ENCODE peak calls at places on chromosomes 2 and 18, in nine cellular contexts. Y is tibial nerve, B is ovary, C is HepG2, S is SK-N-SH, L is K562, Z is A549, R is transverse colon, N is stomach. T is an unnamed sample. For H3K4me1, the result is how much of the 10 kb centered on the place peaks cover.

GRCh38 chr18:31555971-31556747 is 35.5 kb upstream of the TTR start:
- DNase-seq in B (peak), L (peak), C (peak), Y (no peak), N (no peak), Z (peak), S (peak), R (peak), T (no peak)

GRCh38 chr2:120930861-120931260 is 195.2 kb downstream of the GLI2 start:
- DNase-seq in R (no peak), B (no peak), Z (no peak), N (no peak), S (no peak), C (no peak), Y (no peak), L (no peak), T (no peak)

GRCh38 chr18:30754846-30755245 is 287.7 kb downstream of the DSC3 start:
- DNase-seq in C (no peak), Y (no peak), N (no peak), S (no peak), L (no peak), Z (no peak), B (no peak), R (no peak), T (no peak)

GRCh38 chr2:69779258-69779989 is 37.5 kb downstream of the ANXA4 start:
- DNase-seq in B (no peak), Y (no peak), C (peak), R (peak), N (no peak), L (peak), S (no peak), Z (peak), T (no peak)

GRCh38 chr18:60893331-60894114 is 439.7 kb upstream of the CDH20 start:
- DNase-seq in C (no peak), B (no peak), L (no peak), R (no peak), Z (no peak), S (no peak), N (no peak), Y (no peak), T (no peak)

GRCh38 chr2:194060269-194060668 is 1596.8 kb upstream of the SLC39A10 start:
- DNase-seq in S (no peak), L (no peak), Z (no peak), C (no peak), B (no peak), Y (no peak), N (no peak), R (no peak), T (no peak)

GRCh38 chr2:153047220-153047619 is 328.8 kb downstream of the ARL6IP6 start:
- DNase-seq in R (no peak), N (no peak), B (no peak), Y (no peak), C (no peak), L (no peak), S (no peak), Z (no peak), T (no peak)

GRCh38 chr2:119517433-119517832 is 6.8 kb downstream of the SCTR start:
- DNase-seq in R (peak), Y (no peak), L (peak), C (peak), S (peak), Z (peak), N (peak), B (peak), T (no peak)

GRCh38 chr2:1995584-1995983 is 251.3 kb upstream of the PXDN start:
- DNase-seq in C (no peak), R (no peak), N (no peak), Z (no peak), L (no peak), B (no peak), S (no peak), Y (no peak), T (no peak)

GRCh38 chr2:101388232-101388631 is 929 bp upstream of the CREG2 start:
- DNase-seq in L (no peak), N (no peak), R (no peak), Y (no peak), Z (no peak), C (no peak), B (no peak), S (no peak), T (peak)

GRCh38 chr2:10467401-10467800 is 19.3 kb upstream of the ODC1 start:
- DNase-seq in R (no peak), B (no peak), Z (no peak), C (no peak), N (no peak), L (no peak), Y (no peak), S (peak), T (no peak)

GRCh38 chr2:221485500-221485870 is 86.6 kb downstream of the EPHA4 start:
- DNase-seq in C (no peak), Z (no peak), B (no peak), R (no peak), S (no peak), L (no peak), Y (no peak), N (no peak), T (no peak)

GRCh38 chr18:55859116-55859515 is 271.1 kb upstream of the TCF4 start:
- DNase-seq in Z (no peak), Y (no peak), R (no peak), L (no peak), B (no peak), C (no peak), N (no peak), S (no peak), T (no peak)

GRCh38 chr2:217795067-217795466 is 207.7 kb downstream of the TNS1 start:
- DNase-seq in L (no peak), R (no peak), S (no peak), B (no peak), Y (no peak), Z (no peak), N (no peak), C (no peak), T (no peak)

GRCh38 chr2:176104338-176105077 is 2.6 kb upstream of the HOXD11 start:
- DNase-seq in Z (peak), Y (no peak), R (no peak), L (peak), C (no peak), N (no peak), S (no peak), B (no peak), T (peak)

GRCh38 chr2:74429487-74430451 is 8.2 kb downstream of the WDR54 start:
- DNase-seq in C (peak), S (no peak), R (peak), B (no peak), L (no peak), Z (no peak), N (no peak), Y (no peak), T (no peak)
- H3K4me1 ChIP-seq in C (half or more), S (under half), R (under half), B (under half), L (under half), Z (under half), N (under half), Y (under half), T (under half)

GRCh38 chr18:64116806-64117205 is 32.1 kb downstream of the LINC00305 start:
- DNase-seq in B (no peak), Y (no peak), Z (no peak), N (no peak), C (no peak), S (no peak), R (no peak), L (no peak), T (no peak)

GRCh38 chr18:64115906-64116305 is 33.0 kb downstream of the LINC00305 start:
- DNase-seq in L (no peak), S (no peak), Z (no peak), B (no peak), C (no peak), R (no peak), Y (no peak), N (no peak), T (no peak)

DNA sequence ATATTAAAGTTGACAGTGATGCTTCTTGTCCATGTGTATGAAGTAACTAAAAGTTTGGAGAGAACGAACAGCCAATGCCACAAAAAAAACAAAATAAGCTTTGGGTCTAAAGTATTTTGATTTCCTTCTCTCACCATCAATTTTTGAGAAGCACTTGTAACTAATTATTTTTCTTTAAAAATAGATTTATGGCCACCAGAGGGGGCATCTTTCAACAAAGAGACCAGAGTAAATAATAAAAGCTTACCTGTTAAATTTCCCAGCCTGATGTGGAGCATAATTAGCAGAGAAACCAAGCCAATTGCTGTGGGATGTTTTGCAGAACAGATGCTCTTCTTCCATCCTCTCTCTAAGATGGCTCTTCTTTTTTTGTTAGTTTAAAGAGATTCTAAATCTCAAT is 29.0 kb downstream of the LINC00305 start:
- DNase-seq in Z (no peak), Y (no peak), R (no peak), L (no peak), C (peak), N (no peak), B (no peak), S (no peak), T (no peak)
- TF ChIP-seq CTCF in Z (peak), Y (no peak), R (no peak), L (no peak), C (no peak), N (no peak), B (no peak), S (peak), T (no peak)

GRCh38 chr2:21268871-21269224 is 145.1 kb downstream of the TDRD15 start:
- DNase-seq in Z (no peak), S (no peak), B (no peak), R (no peak), Y (no peak), N (no peak), L (peak), C (no peak), T (no peak)

GRCh38 chr2:21267232-21267835 is 143.6 kb downstream of the TDRD15 start:
- DNase-seq in N (no peak), B (no peak), S (no peak), C (no peak), Z (no peak), Y (peak), L (no peak), R (no peak), T (no peak)

GRCh38 chr2:21270083-21270491 is 146.3 kb downstream of the TDRD15 start:
- DNase-seq in S (no peak), B (no peak), Z (no peak), N (no peak), Y (no peak), R (no peak), C (no peak), L (no peak), T (no peak)

GRCh38 chr2:21270658-21271057 is 146.9 kb downstream of the TDRD15 start:
- DNase-seq in Z (no peak), L (no peak), N (no peak), S (peak), C (no peak), R (no peak), Y (peak), B (peak), T (no peak)

DNA sequence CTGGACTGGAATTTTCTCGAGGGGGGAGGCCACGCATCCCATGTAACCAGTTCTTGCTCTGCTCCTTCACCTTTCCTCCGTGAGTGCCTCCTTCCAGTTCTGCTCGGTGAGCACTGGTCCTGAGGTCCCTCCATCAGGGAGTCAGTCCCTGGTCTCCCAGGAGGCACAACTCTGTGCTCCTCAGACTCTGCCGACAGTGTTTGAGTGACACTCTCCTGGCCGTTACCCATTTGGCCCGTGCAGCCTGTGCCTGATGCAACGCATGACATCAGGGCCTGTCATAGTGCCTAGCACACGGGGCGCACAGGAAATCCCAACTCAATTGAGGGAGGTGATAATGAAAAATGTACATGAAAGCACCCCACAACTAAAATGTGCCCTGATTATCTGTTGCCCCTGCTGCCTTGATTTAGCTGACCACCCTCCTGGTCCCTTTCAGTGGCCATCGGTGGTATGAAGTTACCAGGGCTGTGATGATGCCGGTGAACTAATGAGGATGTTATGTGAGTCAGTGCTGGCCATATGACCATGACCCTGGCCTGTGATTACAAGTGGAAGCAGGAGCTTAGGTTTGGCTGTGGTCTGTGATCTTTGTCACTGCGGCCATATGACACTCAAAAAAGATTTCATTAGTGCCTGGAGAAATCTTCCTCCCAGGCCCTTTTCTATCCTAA is 144.6 kb downstream of the TDRD15 start:
- DNase-seq in S (no peak), Y (no peak), Z (no peak), B (no peak), L (no peak), R (no peak), N (no peak), C (no peak), T (no peak)
- TF ChIP-seq EP300 in S (no peak), Y (no peak), Z (no peak), B (no peak), L (no peak), R (no peak), N (no peak), C (no peak), T (no peak)

GRCh38 chr2:47073217-47073616 is 81.9 kb downstream of the STPG4 start:
- DNase-seq in L (no peak), Y (no peak), Z (no peak), B (no peak), S (no peak), C (no peak), N (no peak), R (no peak), T (no peak)
- H3K4me1 ChIP-seq in L (under half), Y (half or more), Z (half or more), B (under half), S (half or more), C (half or more), N (half or more), R (half or more), T (half or more)

DNA sequence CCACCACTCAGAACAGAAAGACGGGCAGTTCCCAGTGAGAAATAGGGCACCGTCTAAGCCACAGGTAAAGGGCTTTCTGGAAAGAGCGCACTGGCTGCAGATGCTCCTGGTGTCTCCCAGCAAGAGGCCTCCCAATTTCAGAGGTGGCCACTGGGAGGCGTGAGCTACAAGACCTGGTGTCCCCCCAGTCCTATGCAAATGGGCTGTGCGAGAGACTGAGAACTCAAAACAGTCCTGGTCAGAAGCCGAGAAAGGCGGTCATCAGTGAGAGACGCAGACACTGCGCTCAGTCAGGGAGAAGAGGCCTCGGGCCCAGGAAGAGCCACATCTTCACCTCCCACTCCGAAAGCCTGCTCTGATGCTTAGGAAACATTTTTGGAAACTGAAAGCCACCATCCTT is 179.5 kb downstream of the EIPR1 start:
- DNase-seq in B (no peak), L (peak), N (no peak), C (peak), R (no peak), Z (no peak), Y (no peak), S (peak), T (no peak)
- TF ChIP-seq CTCF in B (no peak), L (peak), N (no peak), C (peak), R (no peak), Z (no peak), Y (no peak), S (peak), T (no peak)

GRCh38 chr2:49917654-49918053 is 763.3 kb upstream of the FSHR start:
- DNase-seq in Y (no peak), L (no peak), B (no peak), R (no peak), N (no peak), C (no peak), Z (no peak), S (no peak), T (no peak)

GRCh38 chr2:49913025-49913424 is 758.7 kb upstream of the FSHR start:
- DNase-seq in B (no peak), L (no peak), Y (no peak), Z (no peak), C (no peak), S (no peak), R (no peak), N (no peak), T (no peak)

DNA sequence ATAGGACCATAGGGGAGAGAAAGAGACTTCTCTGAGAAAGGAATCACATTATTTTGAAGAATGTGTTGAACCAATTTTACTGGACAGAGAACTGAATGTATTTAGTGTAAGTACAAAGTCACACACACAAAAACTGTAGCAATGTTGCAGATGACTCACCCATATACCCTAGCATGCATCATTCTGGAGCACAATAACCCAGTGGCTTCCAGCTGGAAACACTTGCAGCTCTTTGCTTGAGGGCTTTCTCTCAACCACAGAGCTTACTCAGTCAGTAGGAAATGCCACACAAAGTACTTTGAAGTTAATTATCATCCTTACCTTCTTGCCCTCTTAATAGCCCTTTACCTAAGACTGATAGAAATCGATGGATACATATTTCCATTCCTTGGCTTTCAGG is 760.0 kb upstream of the FSHR start:
- DNase-seq in Y (no peak), R (no peak), L (no peak), N (no peak), S (no peak), Z (no peak), B (no peak), C (no peak), T (no peak)
- TF ChIP-seq EP300 in Y (no peak), R (no peak), L (no peak), N (no peak), S (no peak), Z (no peak), B (no peak), C (no peak), T (no peak)

T was measured in suprapubic skin.